ENCODE peak calls at places on chromosomes 16 and 17, in four cellular contexts. S is OCI-LY7, T is dorsolateral prefrontal cortex, I is prostate gland. Q is an unnamed sample.

GRCh38 chr16:57578521-57579360 is 36.3 kb downstream of the ADGRG5 start:
- DNase-seq in S (no peak), T (no peak), I (no peak), Q (no peak)

GRCh38 chr17:75601057-75601987 is 13.7 kb downstream of the MYO15B start:
- DNase-seq in S (peak; percentile 78), T (peak; percentile 42), I (no peak), Q (peak; percentile 47)

GRCh38 chr17:7572338-7572587 is 7.2 kb upstream of the CD68 start:
- DNase-seq in S (no peak), T (no peak), I (no peak), Q (no peak)

GRCh38 chr17:75908201-75908600 is 3.5 kb upstream of the MRPL38 start:
- DNase-seq in S (no peak), T (no peak), I (no peak), Q (no peak)

GRCh38 chr17:17379197-17379991 is 76.2 kb downstream of the NT5M start:
- DNase-seq in S (no peak), T (peak; percentile 70), I (no peak), Q (no peak)

GRCh38 chr17:57935833-57936807 is 19.1 kb downstream of the CUEDC1 start:
- DNase-seq in S (no peak), T (peak; percentile 43), I (no peak), Q (no peak)

GRCh38 chr16:710500-711075 is 4.3 kb upstream of the METRN start:
- DNase-seq in S (no peak), T (no peak), I (no peak), Q (no peak)

GRCh38 chr17:3647769-3648540 is 11.4 kb downstream of the CTNS start:
- DNase-seq in S (peak; percentile 78), T (peak; percentile 84), I (peak; percentile 32), Q (peak; percentile 29)

GRCh38 chr16:80369559-80369958 is 171.2 kb upstream of the DYNLRB2 start:
- DNase-seq in S (no peak), T (peak; percentile 38), I (peak; percentile 42), Q (no peak)

GRCh38 chr16:22694887-22695382 is 119.0 kb upstream of the HS3ST2 start:
- DNase-seq in S (no peak), T (no peak), I (no peak), Q (no peak)

GRCh38 chr16:10989494-10989893 is 45.1 kb downstream of the CLEC16A start:
- DNase-seq in S (no peak), T (no peak), I (no peak), Q (no peak)

GRCh38 chr17:6005939-6006338 is 64.2 kb upstream of the WSCD1 start:
- DNase-seq in S (no peak), T (no peak), I (no peak), Q (no peak)

GRCh38 chr16:9256196-9256595 is 164.8 kb downstream of the HAPSTR1 start:
- DNase-seq in S (peak; percentile 70), T (no peak), I (no peak), Q (no peak)

GRCh38 chr17:30299000-30299399 is 7.3 kb upstream of the BLMH start:
- DNase-seq in S (peak; percentile 11), T (no peak), I (no peak), Q (no peak)

GRCh38 chr17:55585629-55586028 is 74.4 kb upstream of the SMIM36 start:
- DNase-seq in S (no peak), T (no peak), I (no peak), Q (no peak)
- TF ChIP-seq CTCF in S (peak; percentile 35), T (no peak), I (no peak), Q (no peak)

DNA sequence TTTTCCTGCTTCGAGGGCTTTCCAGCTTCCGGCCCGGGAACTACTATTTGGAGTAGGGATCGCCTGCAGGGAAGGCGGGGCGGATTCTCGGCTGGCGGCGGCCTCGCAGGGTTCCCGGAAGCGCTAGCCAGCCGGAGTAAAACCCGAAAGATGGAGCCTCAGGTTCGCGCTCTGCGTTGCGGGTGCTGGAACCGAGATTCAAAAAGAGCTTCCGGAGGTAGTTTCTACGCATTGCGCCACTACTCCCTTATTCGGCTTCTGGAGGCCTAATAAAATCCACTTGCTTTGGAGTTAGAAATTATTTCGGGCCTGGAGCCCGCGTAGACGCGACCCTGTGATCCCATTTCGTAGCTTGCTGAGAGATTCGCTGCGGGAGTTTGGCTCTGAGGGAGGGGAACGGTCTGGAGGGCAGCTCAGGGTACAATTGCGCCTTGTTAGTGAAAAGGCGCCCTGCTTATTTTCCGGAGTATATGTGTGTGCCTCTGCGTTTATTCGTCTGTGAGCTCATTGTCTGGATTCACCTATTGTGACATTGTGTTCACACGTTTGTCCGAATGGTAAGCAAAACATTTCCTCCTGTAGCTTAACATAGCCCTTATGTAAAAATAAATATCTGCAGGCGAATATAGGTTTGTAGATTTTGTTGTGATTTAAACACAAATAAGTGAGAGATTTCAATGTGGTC is 712 bp downstream of the PRAC2 start:
- DNase-seq in S (no peak), T (no peak), I (peak; percentile 67), Q (no peak)
- H3K27ac ChIP-seq in S (no peak overlapping the region), T (no peak overlapping the region), I (peak overlapping the region; percentile 97), Q (no peak overlapping the region)

GRCh38 chr17:20257008-20257407 is 210.3 kb downstream of the LGALS9B start:
- DNase-seq in S (no peak), T (no peak), I (no peak), Q (no peak)

GRCh38 chr17:20262116-20262977 is 205.0 kb downstream of the LGALS9B start:
- DNase-seq in S (no peak), T (no peak), I (no peak), Q (no peak)

GRCh38 chr17:20256144-20256543 is 211.2 kb downstream of the LGALS9B start:
- DNase-seq in S (no peak), T (no peak), I (no peak), Q (no peak)

GRCh38 chr17:20263595-20263994 is 203.7 kb downstream of the LGALS9B start:
- DNase-seq in S (no peak), T (no peak), I (no peak), Q (no peak)

GRCh38 chr17:20259668-20260067 is 207.7 kb downstream of the LGALS9B start:
- DNase-seq in S (no peak), T (no peak), I (no peak), Q (no peak)
- TF ChIP-seq CTCF in S (no peak), T (no peak), I (no peak), Q (no peak)

DNA sequence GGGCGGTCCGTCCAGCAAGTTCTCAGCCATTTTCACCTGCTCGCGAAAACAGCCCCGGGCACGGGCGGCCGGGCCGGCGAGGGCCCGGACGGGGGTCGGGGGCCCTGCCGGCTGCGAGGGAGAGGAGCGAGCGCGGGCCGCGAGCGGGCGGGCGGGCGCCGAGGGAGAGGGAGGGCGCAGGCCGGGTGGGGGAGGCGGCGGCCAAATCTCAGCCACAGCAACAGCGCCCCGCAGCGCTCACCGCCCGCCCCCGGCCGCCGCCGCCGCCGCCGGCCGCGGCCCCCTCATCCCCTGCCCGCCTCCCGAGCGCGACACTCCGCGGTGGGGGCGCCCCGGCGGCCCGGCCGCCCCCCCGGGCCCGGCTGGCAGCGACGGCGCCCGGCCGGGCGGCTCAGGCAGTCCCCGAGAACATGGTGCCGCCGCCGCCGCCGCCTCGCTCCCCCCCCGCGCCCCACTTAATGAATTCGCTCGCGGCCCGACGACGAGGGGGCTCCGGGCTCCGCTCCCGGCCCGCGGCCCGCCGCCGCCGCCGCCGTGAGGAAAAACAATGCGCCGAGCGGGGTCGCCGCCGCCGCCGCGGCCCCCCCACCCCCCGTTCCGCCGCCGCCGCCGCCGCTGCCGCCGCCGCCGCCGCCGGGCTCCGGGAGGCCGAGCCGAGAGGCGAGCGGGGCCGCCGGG is 487 bp downstream of the CREBBP start:
- DNase-seq in S (peak; percentile 80), T (peak; percentile 50), I (peak; percentile 69), Q (peak; percentile 74)
- H3K27ac ChIP-seq in S (no peak overlapping the region), T (peak overlapping the region; percentile 89), I (peak overlapping the region; percentile 82), Q (no peak overlapping the region)

DNA sequence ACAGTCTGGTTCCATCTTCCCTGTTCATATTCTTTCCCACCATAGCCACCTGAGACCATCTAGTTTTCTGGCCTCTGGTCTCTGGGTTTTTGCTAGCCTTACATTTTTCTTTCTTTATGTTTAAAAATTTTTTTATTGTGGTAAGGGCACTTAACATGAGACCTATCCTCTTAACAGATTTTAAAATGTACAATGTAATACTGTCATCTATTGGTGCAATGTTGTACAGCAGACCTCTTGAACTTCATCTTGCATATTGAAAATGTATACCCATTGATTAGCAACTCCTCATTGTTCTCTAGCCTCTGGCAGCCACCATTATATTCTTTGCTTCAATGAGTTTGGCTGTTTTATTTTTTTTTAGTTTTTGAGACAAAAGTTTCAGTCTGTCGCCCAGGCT is 39.2 kb downstream of the ITGAM start:
- DNase-seq in S (peak; percentile 12), T (no peak), I (no peak), Q (no peak)
- TF ChIP-seq CTCF in S (peak; percentile 76), T (no peak), I (no peak), Q (peak; percentile 11)

DNA sequence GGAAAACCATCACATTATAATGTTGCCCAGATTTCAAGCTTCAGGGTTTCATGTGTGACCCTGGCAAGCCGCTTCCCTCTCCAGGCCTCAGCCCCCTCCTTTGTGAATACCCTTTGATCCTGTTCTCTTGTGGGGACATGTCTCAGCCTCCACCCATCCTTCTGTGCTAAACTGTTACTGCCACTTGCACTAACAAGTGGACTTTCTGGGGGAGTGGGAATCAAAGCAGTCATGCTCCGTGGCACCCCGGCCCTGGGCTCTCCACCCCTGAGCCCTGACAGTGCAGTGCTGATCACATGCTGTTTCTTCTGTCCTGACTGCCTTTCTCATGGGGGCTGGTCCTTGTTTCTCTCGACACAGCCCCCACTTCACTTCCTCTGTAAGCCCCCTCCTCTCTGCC is 9.7 kb upstream of the DCAF7 start:
- DNase-seq in S (no peak), T (no peak), I (no peak), Q (no peak)
- H3K27ac ChIP-seq in S (no peak overlapping the region), T (no peak overlapping the region), I (no peak overlapping the region), Q (no peak overlapping the region)